ENCODE peak calls at places on chromosomes 12 and 14, in five cellular contexts. G is MCF 10A, F is tibial nerve, L is Calu3, U is endothelial cell. R is an unnamed sample.

GRCh38 chr12:123907726-123908476 is 64.7 kb downstream of the CCDC92 start:
- DNase-seq in G (no peak), L (no peak), U (no peak), F (no peak), R (no peak)

GRCh38 chr12:84973026-84973425 is 60.4 kb upstream of the SLC6A15 start:
- DNase-seq in L (no peak), F (no peak), U (no peak), G (no peak), R (no peak)

GRCh38 chr12:15757553-15758255 is 31.5 kb downstream of the EPS8 start:
- DNase-seq in U (no peak), L (peak), F (no peak), G (peak), R (no peak)

GRCh38 chr14:93161411-93161940 is 23.2 kb downstream of the MOAP1 start:
- DNase-seq in L (no peak), U (no peak), F (no peak), G (no peak), R (no peak)

GRCh38 chr12:76621582-76622024 is 62.0 kb upstream of the OSBPL8 start:
- DNase-seq in F (peak), G (peak), U (peak), L (peak), R (peak)

GRCh38 chr12:98424726-98425401 is 90.5 kb upstream of the TMPO start:
- DNase-seq in F (peak), G (peak), L (peak), U (peak), R (peak)

GRCh38 chr12:32486158-32486557 is 86.8 kb downstream of the FGD4 start:
- DNase-seq in G (peak), F (no peak), U (no peak), L (no peak), R (no peak)

GRCh38 chr14:93128785-93129459 is 13.2 kb upstream of the ITPK1 start:
- DNase-seq in G (no peak), L (no peak), U (no peak), F (no peak), R (no peak)

GRCh38 chr12:75784591-75784990 is 247.0 kb downstream of the PHLDA1 start:
- DNase-seq in G (peak), L (peak), U (no peak), F (no peak), R (no peak)

GRCh38 chr12:46677749-46678148 is 148.0 kb downstream of the SLC38A4 start:
- DNase-seq in L (no peak), U (no peak), G (peak), F (no peak), R (no peak)
- TF ChIP-seq CTCF in L (no peak), U (no peak), G (peak), F (no peak), R (no peak)

GRCh38 chr12:26855337-26856089 is 22.5 kb upstream of the ITPR2 start:
- DNase-seq in F (no peak), G (no peak), L (no peak), U (no peak), R (no peak)

GRCh38 chr12:26854028-26854387 is 21.0 kb upstream of the ITPR2 start:
- DNase-seq in G (no peak), L (no peak), F (no peak), U (no peak), R (no peak)

GRCh38 chr12:26857465-26858176 is 24.6 kb upstream of the ITPR2 start:
- DNase-seq in U (no peak), L (no peak), F (no peak), G (no peak), R (no peak)

GRCh38 chr12:26848156-26848825 is 15.3 kb upstream of the ITPR2 start:
- DNase-seq in G (peak), U (no peak), L (no peak), F (no peak), R (no peak)

GRCh38 chr12:26853303-26854027 is 20.5 kb upstream of the ITPR2 start:
- DNase-seq in F (peak), G (peak), L (peak), U (peak), R (peak)
- TF ChIP-seq CTCF in F (peak), G (peak), L (peak), U (peak), R (peak)

DNA sequence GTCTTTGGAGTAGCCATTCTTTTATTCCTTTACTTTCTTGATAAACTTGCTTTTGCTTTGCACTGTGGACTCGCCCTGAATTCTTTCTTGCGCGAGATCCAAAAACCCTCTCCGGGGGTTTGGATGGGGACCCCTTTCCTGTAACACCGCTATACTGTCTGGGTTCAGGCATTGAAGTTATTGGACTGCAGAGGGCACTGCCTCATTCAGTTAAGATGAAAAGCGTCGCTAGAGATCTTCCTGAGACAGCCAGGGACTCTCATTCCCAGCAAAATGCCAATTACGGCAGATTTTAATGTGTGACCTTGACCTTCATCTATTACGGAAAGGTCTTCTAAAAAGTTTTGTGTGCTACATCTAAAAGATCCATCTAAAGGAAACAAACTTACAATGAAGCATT is 17.3 kb upstream of the RIMKLB start:
- DNase-seq in L (no peak), F (no peak), U (no peak), G (no peak), R (no peak)
- TF ChIP-seq CTCF in L (no peak), F (peak), U (no peak), G (no peak), R (no peak)

GRCh38 chr12:55797068-55797467 is 20.5 kb downstream of the SARNP start:
- DNase-seq in L (no peak), G (peak), U (peak), F (peak), R (no peak)
- TF ChIP-seq CTCF in L (peak), G (peak), U (peak), F (peak), R (no peak)

GRCh38 chr14:54555651-54556050 is 11.3 kb upstream of the SAMD4A start:
- DNase-seq in U (no peak), G (no peak), F (no peak), L (no peak), R (no peak)
- TF ChIP-seq CTCF in U (no peak), G (peak), F (no peak), L (no peak), R (no peak)

R was measured in GM10248.